ENCODE peak calls at places on chromosomes 12 and 14, in six cellular contexts. I is NCI-H1694 treated with DMSO at 0.1 percent for 48 hours, T is HFFc6, J is nucleus accumbens, F is NCI-H1092, Z is neural crest cell. H is an unnamed sample.

GRCh38 chr12:10213168-10214130 is 772 bp downstream of the GABARAPL1 start:
- DNase-seq in I (no peak), T (peak), J (peak), F (no peak), Z (peak), H (peak)

GRCh38 chr12:26633591-26634210 is 199.3 kb downstream of the ITPR2 start:
- DNase-seq in I (no peak), T (no peak), J (no peak), F (no peak), Z (no peak), H (no peak)

GRCh38 chr12:116719661-116720060 is 18.2 kb downstream of the SPRING1 start:
- DNase-seq in I (no peak), T (no peak), J (no peak), F (no peak), Z (no peak), H (no peak)

GRCh38 chr12:81644503-81644902 is 114.6 kb downstream of the PPFIA2 start:
- DNase-seq in I (peak), T (peak), J (no peak), F (peak), Z (no peak), H (peak)

GRCh38 chr12:263574-263973 is 938 bp upstream of the SLC6A13 start:
- DNase-seq in I (no peak), T (peak), J (no peak), F (no peak), Z (no peak), H (no peak)

GRCh38 chr12:8108808-8109398 is 14.5 kb upstream of the CLEC4A start:
- DNase-seq in I (peak), T (peak), J (peak), F (peak), Z (peak), H (peak)

GRCh38 chr14:71319646-71320045 is 412.4 kb downstream of the PCNX1 start:
- DNase-seq in I (no peak), T (peak), J (no peak), F (no peak), Z (peak), H (no peak)

GRCh38 chr12:83473408-83474095 is 786.8 kb downstream of the TMTC2 start:
- DNase-seq in I (no peak), T (no peak), J (no peak), F (no peak), Z (no peak), H (no peak)

GRCh38 chr14:104094709-104095425 is 9.4 kb downstream of the ASPG start:
- DNase-seq in I (peak), T (peak), J (peak), F (peak), Z (peak), H (peak)

GRCh38 chr14:75604979-75605825 is 26.8 kb downstream of the FLVCR2 start:
- DNase-seq in I (no peak), T (no peak), J (no peak), F (no peak), Z (no peak), H (no peak)

GRCh38 chr12:122721057-122721545 is 4.5 kb upstream of the HCAR3 start:
- DNase-seq in I (no peak), T (no peak), J (no peak), F (no peak), Z (no peak), H (no peak)

GRCh38 chr12:112947761-112948160 is 9.5 kb downstream of the OAS3 start:
- DNase-seq in I (no peak), T (no peak), J (no peak), F (no peak), Z (no peak), H (no peak)

GRCh38 chr12:75446857-75447256 is 33.7 kb upstream of the GLIPR1 start:
- DNase-seq in I (no peak), T (peak), J (no peak), F (no peak), Z (no peak), H (no peak)

GRCh38 chr12:56040963-56041578 is 647 bp upstream of the RPS26 start:
- DNase-seq in I (no peak), T (no peak), J (no peak), F (no peak), Z (no peak), H (no peak)

GRCh38 chr12:105272814-105273416 is 36.9 kb upstream of the APPL2 start:
- DNase-seq in I (no peak), T (no peak), J (no peak), F (no peak), Z (no peak), H (no peak)

GRCh38 chr12:5081016-5081415 is 37.3 kb downstream of the KCNA5 start:
- DNase-seq in I (no peak), T (no peak), J (no peak), F (no peak), Z (no peak), H (no peak)

GRCh38 chr12:94098466-94098865 is 49.9 kb upstream of the PLXNC1 start:
- DNase-seq in I (no peak), T (peak), J (no peak), F (no peak), Z (no peak), H (no peak)

GRCh38 chr12:80260269-80260668 is 160.9 kb downstream of the OTOGL start:
- DNase-seq in I (no peak), T (no peak), J (no peak), F (no peak), Z (no peak), H (no peak)

GRCh38 chr14:104878582-104878981 is 13.5 kb downstream of the CEP170B start:
- DNase-seq in I (peak), T (no peak), J (no peak), F (no peak), Z (no peak), H (peak)

GRCh38 chr14:104749111-104749649 is 3.8 kb upstream of the SIVA1 start:
- DNase-seq in I (peak), T (peak), J (no peak), F (no peak), Z (no peak), H (no peak)

H was measured in NCI-H2081.